ENCODE peak calls at places on chromosome 21, in six cellular contexts. C is heart left ventricle; Q is body of pancreas; Z is left lung; X is astrocyte; E is CD8-positive, alpha-beta memory T cell. I is an unnamed sample.

GRCh38 chr21:14382486-14382834 is 486 bp downstream of the HSPA13 start:
- DNase-seq in C (no peak), Q (peak), Z (peak), X (peak), E (no peak), I (no peak)

GRCh38 chr21:17727361-17727760 is 91.8 kb downstream of the C21orf91 start:
- DNase-seq in C (no peak), Q (no peak), Z (no peak), X (no peak), E (no peak), I (no peak)

GRCh38 chr21:36767096-36767495 is 68.2 kb downstream of the SIM2 start:
- DNase-seq in C (no peak), Q (no peak), Z (no peak), X (no peak), E (no peak), I (no peak)

GRCh38 chr21:18832950-18833349 is 429.4 kb upstream of the TMPRSS15 start:
- DNase-seq in C (no peak), Q (no peak), Z (no peak), X (peak), E (no peak), I (no peak)

GRCh38 chr21:29192999-29193563 is 62.6 kb downstream of the MAP3K7CL start:
- DNase-seq in C (peak), Q (no peak), Z (no peak), X (no peak), E (no peak), I (no peak)

GRCh38 chr21:26136686-26137085 is 33.9 kb downstream of the APP start:
- DNase-seq in C (no peak), Q (no peak), Z (no peak), X (peak), E (no peak), I (no peak)

GRCh38 chr21:38806942-38807284 is 1.2 kb downstream of the ETS2 start:
- DNase-seq in C (no peak), Q (no peak), Z (no peak), X (peak), E (no peak), I (no peak)

GRCh38 chr21:26777166-26777565 is 68.0 kb downstream of the ADAMTS1 start:
- DNase-seq in C (no peak), Q (no peak), Z (no peak), X (no peak), E (no peak), I (no peak)

GRCh38 chr21:16454371-16454770 is 724.6 kb downstream of the USP25 start:
- DNase-seq in C (no peak), Q (no peak), Z (no peak), X (no peak), E (no peak), I (no peak)

GRCh38 chr21:16590186-16590585 is 860.4 kb downstream of the USP25 start:
- DNase-seq in C (no peak), Q (no peak), Z (no peak), X (no peak), E (no peak), I (no peak)

GRCh38 chr21:42423197-42423675 is 19.5 kb downstream of the UBASH3A start:
- DNase-seq in C (no peak), Q (no peak), Z (no peak), X (no peak), E (no peak), I (peak)

GRCh38 chr21:34935452-34935851 is 113.7 kb downstream of the RUNX1 start:
- DNase-seq in C (no peak), Q (no peak), Z (no peak), X (no peak), E (no peak), I (no peak)

GRCh38 chr21:42594616-42595280 is 58.7 kb upstream of the PDE9A start:
- DNase-seq in C (no peak), Q (no peak), Z (no peak), X (no peak), E (no peak), I (no peak)

GRCh38 chr21:41681336-41681801 is 85.5 kb downstream of the RIPK4 start:
- DNase-seq in C (no peak), Q (peak), Z (no peak), X (no peak), E (no peak), I (no peak)

GRCh38 chr21:10272216-10272615 is 249.2 kb upstream of the TPTE start:
- DNase-seq in C (no peak), Q (no peak), Z (peak), X (no peak), E (no peak), I (peak)

GRCh38 chr21:31557956-31558838 is 101.3 kb upstream of the SOD1 start:
- DNase-seq in C (no peak), Q (no peak), Z (no peak), X (no peak), E (no peak), I (no peak)

GRCh38 chr21:38646213-38646837 is 148.0 kb upstream of the ERG start:
- DNase-seq in C (no peak), Q (no peak), Z (no peak), X (peak), E (no peak), I (no peak)

GRCh38 chr21:45287438-45288391 is at the start of gene POFUT2:
- DNase-seq in C (peak), Q (peak), Z (peak), X (peak), E (peak), I (peak)
- H3K4me3 ChIP-seq in C (peak), Q (peak), Z (peak), X (peak), E (peak), I (no peak)

GRCh38 chr21:46100426-46100825 is 2.5 kb downstream of the COL6A2 start:
- DNase-seq in C (no peak), Q (no peak), Z (no peak), X (peak), E (no peak), I (no peak)
- H3K27ac ChIP-seq in C (no peak), Q (no peak), Z (no peak), X (peak), E (no peak), I (no peak)

GRCh38 chr21:44931501-44932365 is 8.1 kb upstream of the SLX9 start:
- DNase-seq in C (no peak), Q (no peak), Z (no peak), X (no peak), E (no peak), I (no peak)
- H3K4me3 ChIP-seq in C (peak), Q (no peak), Z (peak), X (peak), E (peak), I (peak)

DNA sequence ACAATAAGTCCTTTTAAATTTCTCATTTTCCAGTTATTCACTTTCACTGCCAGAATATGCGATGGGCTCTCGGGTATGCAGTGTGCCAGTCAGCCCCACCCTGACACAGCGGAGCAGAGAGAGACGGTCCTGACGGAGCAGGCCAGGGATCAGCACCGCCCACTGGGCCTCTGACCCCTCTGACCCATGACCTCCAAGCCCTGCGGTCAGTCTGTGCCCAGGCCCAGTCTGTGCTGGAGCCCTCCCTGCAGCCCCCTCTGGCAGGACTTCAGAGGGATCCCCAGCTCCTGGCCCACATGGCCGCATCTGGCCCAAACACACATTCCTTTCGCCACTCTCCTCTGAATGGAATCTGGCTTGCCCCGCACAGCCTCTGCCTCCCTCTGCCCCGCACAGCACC is 43.5 kb upstream of the COL6A2 start:
- DNase-seq in C (no peak), Q (no peak), Z (no peak), X (peak), E (no peak), I (no peak)
- H3K27ac ChIP-seq in C (no peak), Q (no peak), Z (no peak), X (peak), E (no peak), I (no peak)

I was measured in CD4-positive, CD25-positive, alpha-beta regulatory T cell.